ENCODE peak calls at places on chromosome 6, in six cellular contexts. P is H1, F is mesendoderm, E is IMR-90, N is neuronal stem cell, R is trophoblast cell. Q is an unnamed sample.

GRCh38 chr6:90074161-90074560 is 179.9 kb downstream of the GJA10 start:
- DNase-seq in P (no peak), F (no peak), E (peak; percentile 41), N (no peak), R (no peak), Q (no peak)

GRCh38 chr6:149910721-149911151 is 12.2 kb downstream of the RAET1G start:
- DNase-seq in P (no peak), F (no peak), E (no peak), N (no peak), R (no peak), Q (no peak)

GRCh38 chr6:6730831-6731230 is 142.3 kb downstream of the LY86 start:
- DNase-seq in P (no peak), F (no peak), E (peak; percentile 94), N (no peak), R (peak; percentile 4), Q (peak; percentile 62)

GRCh38 chr6:92892626-92893025 is 526.7 kb downstream of the EPHA7 start:
- DNase-seq in P (no peak), F (no peak), E (no peak), N (no peak), R (peak; percentile 50), Q (peak; percentile 32)

GRCh38 chr6:32972353-32973143 is 4.2 kb downstream of the BRD2 start:
- DNase-seq in P (no peak), F (no peak), E (no peak), N (no peak), R (peak; percentile 25), Q (no peak)

GRCh38 chr6:150057501-150057951 is 11.4 kb downstream of the ULBP3 start:
- DNase-seq in P (no peak), F (no peak), E (no peak), N (no peak), R (no peak), Q (no peak)

GRCh38 chr6:166206510-166207389 is 39.1 kb upstream of the TBXT start:
- DNase-seq in P (no peak), F (no peak), E (no peak), N (no peak), R (no peak), Q (no peak)

GRCh38 chr6:145372671-145373123 is 362.6 kb downstream of the EPM2A start:
- DNase-seq in P (no peak), F (peak; percentile 43), E (peak; percentile 65), N (no peak), R (no peak), Q (peak; percentile 30)

GRCh38 chr6:14217728-14218637 is 100.4 kb downstream of the CD83 start:
- DNase-seq in P (no peak), F (no peak), E (peak; percentile 11), N (no peak), R (no peak), Q (no peak)

GRCh38 chr6:86943819-86944407 is 6.6 kb downstream of the HTR1E start:
- DNase-seq in P (no peak), F (peak; percentile 91), E (no peak), N (no peak), R (no peak), Q (no peak)

GRCh38 chr6:32816746-32817204 is at the start of gene HLA-DOB:
- DNase-seq in P (no peak), F (peak; percentile 25), E (peak; percentile 10), N (no peak), R (peak; percentile 94), Q (peak; percentile 43)

GRCh38 chr6:37585523-37585905 is 85.8 kb upstream of the CCDC167 start:
- DNase-seq in P (no peak), F (no peak), E (peak; percentile 37), N (no peak), R (peak; percentile 7), Q (no peak)

GRCh38 chr6:37433657-37434271 is 743 bp downstream of the CMTR1 start:
- DNase-seq in P (no peak), F (peak; percentile 22), E (peak; percentile 12), N (no peak), R (peak; percentile 30), Q (peak; percentile 34)

GRCh38 chr6:125471703-125472102 is 169.9 kb upstream of the HDDC2 start:
- DNase-seq in P (no peak), F (peak; percentile 42), E (no peak), N (no peak), R (no peak), Q (no peak)

GRCh38 chr6:39221746-39222641 is 7.3 kb downstream of the KCNK5 start:
- DNase-seq in P (no peak), F (no peak), E (no peak), N (no peak), R (no peak), Q (no peak)

GRCh38 chr6:31541059-31541657 is 645 bp downstream of the DDX39B start:
- DNase-seq in P (no peak), F (peak; percentile 80), E (peak; percentile 50), N (peak; percentile 29), R (no peak), Q (peak; percentile 64)

GRCh38 chr6:12296255-12296573 is 6.1 kb downstream of the EDN1 start:
- DNase-seq in P (no peak), F (peak; percentile 29), E (peak; percentile 83), N (no peak), R (peak; percentile 30), Q (peak; percentile 37)

GRCh38 chr6:43097502-43097901 is 21.4 kb downstream of the PTK7 start:
- DNase-seq in P (no peak), F (no peak), E (no peak), N (no peak), R (no peak), Q (no peak)

GRCh38 chr6:43093361-43094289 is 17.5 kb downstream of the PTK7 start:
- DNase-seq in P (no peak), F (peak; percentile 26), E (peak; percentile 57), N (no peak), R (peak; percentile 25), Q (peak; percentile 78)

GRCh38 chr6:43096451-43097097 is 20.5 kb downstream of the PTK7 start:
- DNase-seq in P (no peak), F (peak; percentile 79), E (peak; percentile 81), N (no peak), R (peak; percentile 91), Q (peak; percentile 68)

GRCh38 chr6:43097098-43097489 is 21.0 kb downstream of the PTK7 start:
- DNase-seq in P (no peak), F (peak; percentile 19), E (no peak), N (no peak), R (no peak), Q (no peak)

DNA sequence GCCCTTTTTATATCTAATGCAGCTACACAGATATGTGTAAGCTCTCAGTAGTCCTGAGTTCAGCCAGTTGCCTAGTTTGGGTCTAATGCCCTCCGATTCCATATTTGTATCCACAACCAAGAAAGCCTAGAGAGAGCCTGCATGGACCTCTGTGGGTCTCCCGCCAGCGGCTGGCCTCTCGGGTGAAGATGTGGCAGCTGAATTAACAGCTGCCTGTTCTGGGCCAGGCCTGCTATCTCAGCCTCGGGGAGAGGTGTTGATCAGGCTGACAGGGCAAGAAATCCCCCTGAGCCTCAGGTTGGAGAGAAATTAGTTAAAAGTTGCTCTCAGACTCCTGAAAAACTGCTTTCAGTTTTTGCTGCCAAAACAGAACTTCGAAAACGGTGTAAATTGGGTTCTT is 19.8 kb downstream of the PTK7 start:
- DNase-seq in P (no peak), F (peak; percentile 74), E (no peak), N (no peak), R (no peak), Q (peak; percentile 14)
- H3K4me3 ChIP-seq in P (no peak overlapping the region), F (no peak overlapping the region), E (no peak overlapping the region), N (no peak overlapping the region), R (no peak overlapping the region), Q (peak overlapping the region; percentile 48)

DNA sequence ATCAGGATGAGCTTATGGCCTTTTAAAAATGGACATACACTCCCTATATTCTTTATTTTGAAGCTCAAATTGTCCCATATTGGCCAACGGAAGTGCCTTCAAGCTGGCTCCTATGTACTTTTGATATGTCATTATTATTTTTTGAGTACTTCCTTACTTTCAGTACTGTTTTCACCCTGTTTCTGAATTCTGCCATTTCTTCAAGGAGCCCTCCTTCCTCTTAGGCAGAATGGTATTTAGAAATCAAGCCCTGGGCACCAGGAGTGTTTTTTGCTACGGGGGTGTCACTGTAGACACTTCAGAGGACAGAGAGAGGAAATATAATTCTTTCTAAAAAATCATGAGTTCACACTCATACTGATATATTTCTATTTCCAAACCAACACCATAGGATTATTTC is 5.5 kb upstream of the MYLK4 start:
- DNase-seq in P (no peak), F (no peak), E (no peak), N (no peak), R (no peak), Q (no peak)
- H4K8ac ChIP-seq in P (no peak overlapping the region), F (no peak overlapping the region), E (no peak overlapping the region), N (no peak overlapping the region), R (no peak overlapping the region), Q (no peak overlapping the region)

GRCh38 chr6:41895300-41896233 is at the start of gene USP49:
- DNase-seq in P (peak; percentile 59), F (peak; percentile 95), E (peak; percentile 87), N (peak; percentile 95), R (peak; percentile 77), Q (peak; percentile 96)

GRCh38 chr6:41894366-41895299 is 542 bp downstream of the USP49 start:
- DNase-seq in P (no peak), F (peak; percentile 49), E (no peak), N (no peak), R (no peak), Q (peak; percentile 33)

GRCh38 chr6:41896280-41896679 is 1.1 kb upstream of the USP49 start:
- DNase-seq in P (no peak), F (no peak), E (no peak), N (no peak), R (no peak), Q (no peak)

GRCh38 chr6:41887355-41887754 is 7.8 kb downstream of the USP49 start:
- DNase-seq in P (no peak), F (peak; percentile 57), E (no peak), N (peak; percentile 48), R (no peak), Q (no peak)

GRCh38 chr6:41892921-41893564 is 2.1 kb downstream of the USP49 start:
- DNase-seq in P (no peak), F (no peak), E (no peak), N (no peak), R (peak; percentile 72), Q (no peak)
- H3K4me3 ChIP-seq in P (peak overlapping the region; percentile 85), F (no peak overlapping the region), E (no peak overlapping the region), N (peak overlapping the region; percentile 55), R (no peak overlapping the region), Q (no peak overlapping the region)

GRCh38 chr6:47252636-47253035 is 57.1 kb downstream of the TNFRSF21 start:
- DNase-seq in P (no peak), F (no peak), E (no peak), N (no peak), R (peak; percentile 47), Q (no peak)

GRCh38 chr6:47254906-47255305 is 54.8 kb downstream of the TNFRSF21 start:
- DNase-seq in P (no peak), F (no peak), E (no peak), N (no peak), R (no peak), Q (no peak)

GRCh38 chr6:47253136-47253535 is 56.6 kb downstream of the TNFRSF21 start:
- DNase-seq in P (no peak), F (no peak), E (no peak), N (no peak), R (peak; percentile 67), Q (no peak)

GRCh38 chr6:47256361-47256760 is 53.3 kb downstream of the TNFRSF21 start:
- DNase-seq in P (no peak), F (no peak), E (no peak), N (no peak), R (peak; percentile 53), Q (no peak)

DNA sequence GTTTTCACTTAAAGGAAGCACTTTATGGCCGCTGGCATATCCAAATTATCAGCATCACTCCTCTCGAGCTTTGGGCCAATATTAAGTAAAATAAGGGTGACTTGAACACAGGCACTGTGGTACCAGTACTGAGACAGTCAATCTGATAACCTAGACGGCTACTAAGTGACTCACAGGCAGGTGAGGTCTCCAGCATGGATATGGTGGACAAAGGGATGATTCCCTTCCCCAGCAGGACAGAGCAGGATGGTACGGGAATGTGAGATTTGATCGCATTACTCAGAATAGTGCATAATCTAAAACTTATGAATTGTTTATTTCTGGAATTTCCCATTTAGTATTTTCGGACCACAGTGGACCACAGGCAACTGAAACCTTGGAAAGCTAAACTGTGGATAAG is 55.7 kb downstream of the TNFRSF21 start:
- DNase-seq in P (no peak), F (no peak), E (no peak), N (no peak), R (peak; percentile 80), Q (no peak)
- H4K8ac ChIP-seq in P (no peak overlapping the region), F (no peak overlapping the region), E (no peak overlapping the region), N (no peak overlapping the region), R (peak overlapping the region; percentile 54), Q (no peak overlapping the region)

Q was measured in mesenchymal stem cell.